ENCODE peak calls at places on chromosomes 16 and 17, in eight cellular contexts. E, L, V, Z, Y, T, I and H are unnamed samples.
A peak's percentile ranks its signal among the peaks of the same experiment; 100 is the strongest.

GRCh38 chr17:76166168-76166567 is 25.1 kb upstream of the FOXJ1 start:
- DNase-seq in E (no peak), L (no peak), V (no peak), Z (no peak), Y (no peak), T (no peak), I (no peak), H (no peak)

GRCh38 chr17:33049781-33050414 is 58.3 kb downstream of the SPACA3 start:
- DNase-seq in E (no peak), L (peak; percentile 47), V (peak; percentile 76), Z (peak; percentile 57), Y (peak; percentile 25), T (peak; percentile 67), I (no peak), H (peak; percentile 63)

GRCh38 chr16:24289301-24289700 is 33.2 kb downstream of the CACNG3 start:
- DNase-seq in E (no peak), L (no peak), V (no peak), Z (no peak), Y (no peak), T (no peak), I (no peak), H (no peak)

GRCh38 chr16:89924298-89924924 is 1.3 kb downstream of the TUBB3 start:
- DNase-seq in E (no peak), L (no peak), V (no peak), Z (peak; percentile 71), Y (peak; percentile 20), T (peak; percentile 54), I (no peak), H (no peak)

GRCh38 chr17:73013299-73013698 is 79.2 kb downstream of the SLC39A11 start:
- DNase-seq in E (no peak), L (no peak), V (no peak), Z (no peak), Y (no peak), T (no peak), I (no peak), H (no peak)

GRCh38 chr17:35590249-35590824 is 3.2 kb downstream of the AP2B1 start:
- DNase-seq in E (no peak), L (no peak), V (no peak), Z (no peak), Y (no peak), T (no peak), I (no peak), H (no peak)

GRCh38 chr17:55356440-55357328 is 65.0 kb downstream of the MMD start:
- DNase-seq in E (no peak), L (peak; percentile 70), V (peak; percentile 88), Z (peak; percentile 67), Y (peak; percentile 89), T (peak; percentile 72), I (peak; percentile 25), H (peak; percentile 94)

GRCh38 chr17:73293480-73293911 is 18.3 kb downstream of the CDC42EP4 start:
- DNase-seq in E (no peak), L (no peak), V (no peak), Z (no peak), Y (no peak), T (peak; percentile 83), I (no peak), H (peak; percentile 92)

GRCh38 chr16:81189100-81189664 is 49.3 kb upstream of the BCO1 start:
- DNase-seq in E (no peak), L (no peak), V (no peak), Z (no peak), Y (no peak), T (peak; percentile 96), I (no peak), H (no peak)

GRCh38 chr16:85750827-85751641 is at the start of gene C16orf74:
- DNase-seq in E (no peak), L (peak; percentile 34), V (peak; percentile 74), Z (peak; percentile 27), Y (peak; percentile 35), T (peak; percentile 65), I (no peak), H (peak; percentile 77)

GRCh38 chr17:35773129-35773528 is 12.4 kb downstream of the C17orf50 start:
- DNase-seq in E (no peak), L (no peak), V (no peak), Z (no peak), Y (no peak), T (no peak), I (no peak), H (no peak)

GRCh38 chr17:76204277-76204676 is 36.0 kb downstream of the RNF157 start:
- DNase-seq in E (peak; percentile 50), L (no peak), V (peak; percentile 75), Z (no peak), Y (no peak), T (peak; percentile 40), I (no peak), H (no peak)

GRCh38 chr17:57121308-57122042 is 36.4 kb downstream of the AKAP1 start:
- DNase-seq in E (no peak), L (peak; percentile 34), V (peak; percentile 77), Z (peak; percentile 40), Y (no peak), T (peak; percentile 56), I (no peak), H (peak; percentile 61)

GRCh38 chr16:73122604-73123386 is 74.9 kb upstream of the ZFHX3 start:
- DNase-seq in E (no peak), L (no peak), V (no peak), Z (no peak), Y (peak; percentile 96), T (peak; percentile 72), I (no peak), H (no peak)

GRCh38 chr16:69924777-69925191 is 26.4 kb upstream of the CLEC18A start:
- DNase-seq in E (peak; percentile 56), L (no peak), V (no peak), Z (no peak), Y (no peak), T (peak; percentile 92), I (no peak), H (no peak)

GRCh38 chr16:80540516-80541305 is at the start of gene DYNLRB2:
- DNase-seq in E (peak; percentile 81), L (peak; percentile 85), V (peak; percentile 86), Z (peak; percentile 85), Y (peak; percentile 87), T (peak; percentile 96), I (peak; percentile 81), H (peak; percentile 61)

GRCh38 chr17:57954421-57955182 is 610 bp downstream of the CUEDC1 start:
- DNase-seq in E (no peak), L (peak; percentile 74), V (peak; percentile 90), Z (peak; percentile 91), Y (no peak), T (peak; percentile 55), I (no peak), H (peak; percentile 69)

GRCh38 chr17:82913304-82914043 is 73.7 kb upstream of the ZNF750 start:
- DNase-seq in E (no peak), L (no peak), V (peak; percentile 31), Z (no peak), Y (no peak), T (no peak), I (no peak), H (peak; percentile 43)

GRCh38 chr17:78600181-78600651 is 23.0 kb upstream of the DNAH17 start:
- DNase-seq in E (no peak), L (no peak), V (no peak), Z (no peak), Y (no peak), T (peak; percentile 66), I (no peak), H (no peak)

GRCh38 chr17:40281663-40282062 is 6.0 kb upstream of the CDC6 start:
- DNase-seq in E (no peak), L (no peak), V (no peak), Z (no peak), Y (no peak), T (no peak), I (no peak), H (no peak)

GRCh38 chr17:46158323-46159296 is 34.6 kb downstream of the KANSL1 start:
- DNase-seq in E (no peak), L (no peak), V (no peak), Z (peak; percentile 99), Y (no peak), T (no peak), I (no peak), H (no peak)

GRCh38 chr16:65012357-65012756 is 109.5 kb downstream of the CDH11 start:
- DNase-seq in E (peak; percentile 58), L (no peak), V (no peak), Z (no peak), Y (no peak), T (no peak), I (no peak), H (no peak)

GRCh38 chr17:69967910-69968411 is 107.1 kb upstream of the KCNJ16 start:
- DNase-seq in E (peak; percentile 81), L (no peak), V (no peak), Z (no peak), Y (no peak), T (peak; percentile 3), I (no peak), H (no peak)

GRCh38 chr16:30740364-30741251 is 7.6 kb upstream of the PHKG2 start:
- DNase-seq in E (no peak), L (no peak), V (peak; percentile 92), Z (no peak), Y (no peak), T (peak; percentile 86), I (no peak), H (peak; percentile 98)

GRCh38 chr17:58517378-58517927 is 3.0 kb upstream of the MTMR4 start:
- DNase-seq in E (no peak), L (no peak), V (peak; percentile 70), Z (no peak), Y (no peak), T (no peak), I (no peak), H (no peak)

GRCh38 chr16:82136956-82137818 is 32.8 kb downstream of the MPHOSPH6 start:
- DNase-seq in E (peak; percentile 14), L (no peak), V (no peak), Z (no peak), Y (no peak), T (peak; percentile 55), I (no peak), H (no peak)

GRCh38 chr17:31623990-31624389 is 232.5 kb downstream of the RAB11FIP4 start:
- DNase-seq in E (no peak), L (no peak), V (no peak), Z (no peak), Y (no peak), T (no peak), I (no peak), H (no peak)

GRCh38 chr16:66651474-66651765 is 45.1 kb downstream of the CMTM4 start:
- DNase-seq in E (no peak), L (no peak), V (no peak), Z (no peak), Y (no peak), T (peak; percentile 10), I (no peak), H (no peak)

GRCh38 chr17:70552230-70552981 is 383.1 kb downstream of the KCNJ2 start:
- DNase-seq in E (peak; percentile 6), L (peak; percentile 40), V (peak; percentile 26), Z (peak; percentile 67), Y (peak; percentile 66), T (peak; percentile 65), I (no peak), H (peak; percentile 51)

GRCh38 chr16:705748-706188 is at the start of gene FBXL16:
- DNase-seq in E (no peak), L (no peak), V (no peak), Z (peak; percentile 81), Y (no peak), T (no peak), I (no peak), H (no peak)

GRCh38 chr17:48545022-48545376 is at the start of gene HOXB2:
- DNase-seq in E (no peak), L (no peak), V (no peak), Z (no peak), Y (no peak), T (peak; percentile 67), I (no peak), H (no peak)

GRCh38 chr17:29776026-29776425 is 153.3 kb upstream of the CORO6 start:
- DNase-seq in E (no peak), L (no peak), V (no peak), Z (no peak), Y (no peak), T (no peak), I (no peak), H (no peak)

GRCh38 chr16:78599271-78599670 is 499.8 kb downstream of the WWOX start:
- DNase-seq in E (no peak), L (no peak), V (no peak), Z (no peak), Y (no peak), T (no peak), I (no peak), H (no peak)

GRCh38 chr16:80725566-80726162 is 78.7 kb downstream of the CDYL2 start:
- DNase-seq in E (no peak), L (no peak), V (no peak), Z (no peak), Y (no peak), T (no peak), I (no peak), H (no peak)